ENCODE peak calls at places on chromosomes 2 and 18, in seven cellular contexts. I is left lobe of liver; L is A172; H is SHP77; K is AG10803; C is effector CD4-positive, alpha-beta T cell; P is globus pallidus. F is an unnamed sample.

GRCh38 chr2:230877737-230878598 is 13.2 kb downstream of the ITM2C start:
- DNase-seq in I (no peak), L (no peak), H (no peak), K (no peak), C (no peak), P (no peak), F (peak)

GRCh38 chr18:10032331-10032979 is 118.6 kb downstream of the VAPA start:
- DNase-seq in I (no peak), L (no peak), H (no peak), K (no peak), C (no peak), P (peak), F (no peak)

GRCh38 chr2:172735646-172736418 is at the start of gene RAPGEF4:
- DNase-seq in I (no peak), L (no peak), H (no peak), K (no peak), C (no peak), P (no peak), F (no peak)

GRCh38 chr2:65420712-65421431 is 11.5 kb downstream of the SPRED2 start:
- DNase-seq in I (no peak), L (peak), H (no peak), K (peak), C (no peak), P (no peak), F (peak)

GRCh38 chr2:205776139-205776538 is 93.8 kb downstream of the NRP2 start:
- DNase-seq in I (peak), L (no peak), H (no peak), K (peak), C (no peak), P (no peak), F (peak)

GRCh38 chr2:157194097-157194688 is 63.3 kb upstream of the GALNT5 start:
- DNase-seq in I (no peak), L (peak), H (peak), K (peak), C (no peak), P (peak), F (peak)

GRCh38 chr2:206984206-206984605 is 44.9 kb downstream of the CPO start:
- DNase-seq in I (no peak), L (no peak), H (no peak), K (no peak), C (no peak), P (no peak), F (no peak)

GRCh38 chr2:134460583-134460998 is 206.7 kb downstream of the MGAT5 start:
- DNase-seq in I (peak), L (peak), H (peak), K (peak), C (no peak), P (peak), F (peak)

GRCh38 chr18:48749768-48750167 is 201.0 kb downstream of the SMAD7 start:
- DNase-seq in I (no peak), L (peak), H (no peak), K (peak), C (no peak), P (no peak), F (no peak)

GRCh38 chr18:6487968-6488367 is 73.3 kb upstream of the L3MBTL4 start:
- DNase-seq in I (no peak), L (no peak), H (no peak), K (no peak), C (no peak), P (no peak), F (no peak)

GRCh38 chr2:67576991-67577390 is 179.9 kb downstream of the ETAA1 start:
- DNase-seq in I (no peak), L (no peak), H (no peak), K (no peak), C (no peak), P (no peak), F (no peak)

F was measured in Karpas-422.